ENCODE peak calls at places on chromosomes 13 and 19, in seven cellular contexts. H, L, P, A, R, N and W are unnamed samples.

GRCh38 chr19:38662508-38663155 is 15.2 kb downstream of the ACTN4 start:
- DNase-seq in H (no peak), L (no peak), P (no peak), A (no peak), R (no peak), N (no peak), W (no peak)

GRCh38 chr13:49954674-49955455 is 18.7 kb upstream of the SPRYD7 start:
- DNase-seq in H (peak), L (peak), P (no peak), A (no peak), R (no peak), N (peak), W (no peak)

GRCh38 chr19:41753159-41753558 is 2.2 kb upstream of the CEACAM6 start:
- DNase-seq in H (no peak), L (no peak), P (peak), A (peak), R (peak), N (peak), W (peak)

GRCh38 chr19:11657307-11657706 is 60.0 kb downstream of the ZNF627 start:
- DNase-seq in H (no peak), L (no peak), P (no peak), A (peak), R (no peak), N (no peak), W (no peak)

GRCh38 chr19:18385675-18386542 is at the start of gene GDF15:
- DNase-seq in H (peak), L (peak), P (no peak), A (peak), R (peak), N (peak), W (peak)

GRCh38 chr19:44623080-44623479 is 9.7 kb downstream of the IGSF23 start:
- DNase-seq in H (peak), L (peak), P (no peak), A (peak), R (no peak), N (no peak), W (no peak)

GRCh38 chr19:1066748-1067340 is at the start of gene ARHGAP45:
- DNase-seq in H (no peak), L (no peak), P (no peak), A (peak), R (peak), N (peak), W (no peak)

GRCh38 chr19:40356681-40357595 is 8.4 kb downstream of the PLD3 start:
- DNase-seq in H (no peak), L (peak), P (no peak), A (peak), R (no peak), N (no peak), W (no peak)

GRCh38 chr19:10009269-10009665 is 1.0 kb downstream of the COL5A3 start:
- DNase-seq in H (peak), L (peak), P (peak), A (peak), R (peak), N (no peak), W (peak)

GRCh38 chr19:658916-659839 is 3.8 kb downstream of the RNF126 start:
- DNase-seq in H (no peak), L (no peak), P (no peak), A (no peak), R (no peak), N (peak), W (no peak)

GRCh38 chr19:42764836-42765235 is 642 bp downstream of the PSG8 start:
- DNase-seq in H (no peak), L (no peak), P (no peak), A (no peak), R (no peak), N (no peak), W (no peak)

GRCh38 chr13:28031220-28031903 is 42.9 kb upstream of the URAD start:
- DNase-seq in H (no peak), L (no peak), P (no peak), A (no peak), R (no peak), N (no peak), W (no peak)

GRCh38 chr13:93244918-93245280 is 18.3 kb downstream of the GPC6 start:
- DNase-seq in H (peak), L (peak), P (no peak), A (no peak), R (no peak), N (no peak), W (no peak)

GRCh38 chr13:25847635-25848616 is 203.9 kb downstream of the SHISA2 start:
- DNase-seq in H (no peak), L (no peak), P (no peak), A (no peak), R (no peak), N (no peak), W (no peak)

GRCh38 chr19:49064768-49065611 is at the start of gene NTF4:
- DNase-seq in H (peak), L (no peak), P (peak), A (peak), R (peak), N (peak), W (peak)

GRCh38 chr13:30593001-30593400 is 24.7 kb upstream of the USPL1 start:
- DNase-seq in H (no peak), L (no peak), P (no peak), A (no peak), R (no peak), N (no peak), W (no peak)

GRCh38 chr19:16309653-16310052 is 15.0 kb upstream of the KLF2 start:
- DNase-seq in H (no peak), L (no peak), P (no peak), A (no peak), R (no peak), N (no peak), W (no peak)

GRCh38 chr13:21608961-21609360 is 5.0 kb upstream of the MICU2 start:
- DNase-seq in H (no peak), L (no peak), P (no peak), A (no peak), R (no peak), N (no peak), W (no peak)

GRCh38 chr13:23833733-23834611 is 55.2 kb downstream of the MIPEP start:
- DNase-seq in H (no peak), L (no peak), P (no peak), A (peak), R (no peak), N (no peak), W (no peak)

GRCh38 chr13:98977568-98978270 is at the start of gene DOCK9:
- DNase-seq in H (peak), L (peak), P (peak), A (peak), R (peak), N (peak), W (peak)

GRCh38 chr19:16273005-16273404 is 51.6 kb upstream of the KLF2 start:
- DNase-seq in H (no peak), L (no peak), P (no peak), A (no peak), R (no peak), N (no peak), W (no peak)

GRCh38 chr19:29645911-29646310 is 19.4 kb upstream of the PLEKHF1 start:
- DNase-seq in H (no peak), L (peak), P (no peak), A (no peak), R (no peak), N (no peak), W (no peak)

GRCh38 chr13:100148422-100148821 is 59.5 kb downstream of the PCCA start:
- DNase-seq in H (no peak), L (no peak), P (no peak), A (peak), R (no peak), N (no peak), W (no peak)

GRCh38 chr13:77714119-77714755 is 16.8 kb downstream of the SLAIN1 start:
- DNase-seq in H (no peak), L (no peak), P (no peak), A (no peak), R (no peak), N (no peak), W (no peak)

GRCh38 chr19:36054733-36055686 is at the start of gene WDR62:
- DNase-seq in H (peak), L (no peak), P (peak), A (peak), R (peak), N (peak), W (peak)

GRCh38 chr19:47408156-47408938 is 11.0 kb downstream of the MEIS3 start:
- DNase-seq in H (no peak), L (no peak), P (no peak), A (no peak), R (no peak), N (no peak), W (no peak)

GRCh38 chr19:38682195-38682867 is 34.9 kb downstream of the ACTN4 start:
- DNase-seq in H (no peak), L (no peak), P (no peak), A (no peak), R (no peak), N (no peak), W (no peak)

GRCh38 chr13:19596960-19597361 is 35.6 kb upstream of the TPTE2 start:
- DNase-seq in H (peak), L (peak), P (no peak), A (no peak), R (no peak), N (no peak), W (no peak)

GRCh38 chr19:1470864-1471513 is 8.0 kb downstream of the C19orf25 start:
- DNase-seq in H (no peak), L (no peak), P (peak), A (peak), R (peak), N (peak), W (peak)

GRCh38 chr19:34399886-34400285 is 4.3 kb upstream of the PDCD2L start:
- DNase-seq in H (no peak), L (no peak), P (no peak), A (no peak), R (no peak), N (no peak), W (no peak)

GRCh38 chr13:23639672-23640275 is 69.6 kb downstream of the TNFRSF19 start:
- DNase-seq in H (no peak), L (no peak), P (no peak), A (no peak), R (no peak), N (no peak), W (no peak)

GRCh38 chr19:34962281-34962944 is 1.6 kb downstream of the ZNF792 start:
- DNase-seq in H (peak), L (peak), P (no peak), A (peak), R (no peak), N (no peak), W (no peak)

GRCh38 chr13:28145049-28145448 is 6.7 kb downstream of the PAN3 start:
- DNase-seq in H (no peak), L (no peak), P (no peak), A (no peak), R (no peak), N (no peak), W (no peak)

GRCh38 chr19:32526895-32527294 is 54.1 kb upstream of the PDCD5 start:
- DNase-seq in H (no peak), L (no peak), P (no peak), A (no peak), R (no peak), N (no peak), W (no peak)

GRCh38 chr19:32532233-32532632 is 48.8 kb upstream of the PDCD5 start:
- DNase-seq in H (no peak), L (no peak), P (no peak), A (no peak), R (no peak), N (no peak), W (no peak)

DNA sequence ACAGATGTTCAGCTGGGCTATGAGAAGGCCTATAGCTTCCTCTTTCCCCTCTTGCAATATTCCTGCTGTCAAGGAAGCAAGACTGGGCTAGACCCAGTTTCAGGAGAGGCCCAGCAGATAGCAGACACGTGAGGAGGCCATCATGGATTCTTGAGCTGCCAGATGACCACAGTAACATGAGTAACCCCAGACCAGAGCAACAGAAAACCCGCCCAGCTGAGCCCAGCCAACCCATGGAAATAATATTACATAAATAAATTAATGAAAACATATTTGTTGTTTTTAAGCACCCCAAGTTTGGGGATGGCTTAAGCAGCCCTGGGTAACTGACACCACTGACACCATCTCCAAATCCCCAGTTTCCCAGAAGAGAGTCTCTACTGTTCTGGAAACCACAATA is 50.2 kb upstream of the PDCD5 start:
- DNase-seq in H (no peak), L (no peak), P (no peak), A (no peak), R (no peak), N (no peak), W (no peak)
- H4K8ac ChIP-seq in H (no peak), L (no peak), P (no peak), A (no peak), R (no peak), N (no peak), W (no peak)

DNA sequence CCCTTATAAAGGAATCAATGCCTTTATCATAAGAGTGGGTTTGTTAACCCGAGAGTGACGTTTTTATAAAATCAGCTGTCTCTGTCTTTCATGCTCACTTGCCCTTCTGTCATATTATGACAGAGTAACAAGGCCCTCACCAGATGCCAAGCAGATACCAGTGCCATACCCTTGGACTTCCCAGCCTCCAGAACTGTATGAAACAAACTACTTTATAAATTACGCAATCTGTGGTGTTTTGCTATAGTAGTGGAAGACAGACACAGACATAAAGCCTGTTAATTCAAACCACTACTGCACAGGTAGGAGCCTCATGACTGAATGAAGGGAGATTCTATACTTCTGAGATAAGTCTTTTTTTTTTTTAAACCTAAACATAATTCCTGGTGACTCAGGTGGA is 4.6 kb downstream of the VN1R1 start:
- DNase-seq in H (no peak), L (no peak), P (no peak), A (no peak), R (no peak), N (no peak), W (no peak)
- H4K8ac ChIP-seq in H (no peak), L (no peak), P (no peak), A (no peak), R (no peak), N (no peak), W (no peak)

GRCh38 chr19:31145909-31146453 is 203.3 kb downstream of the TSHZ3 start:
- DNase-seq in H (no peak), L (no peak), P (no peak), A (no peak), R (no peak), N (no peak), W (no peak)

GRCh38 chr19:31145021-31145420 is 204.2 kb downstream of the TSHZ3 start:
- DNase-seq in H (no peak), L (no peak), P (no peak), A (no peak), R (no peak), N (no peak), W (no peak)

GRCh38 chr19:31148671-31149070 is 200.6 kb downstream of the TSHZ3 start:
- DNase-seq in H (no peak), L (no peak), P (no peak), A (no peak), R (no peak), N (no peak), W (no peak)

GRCh38 chr19:31147234-31147633 is 202.0 kb downstream of the TSHZ3 start:
- DNase-seq in H (no peak), L (no peak), P (no peak), A (no peak), R (no peak), N (no peak), W (no peak)

DNA sequence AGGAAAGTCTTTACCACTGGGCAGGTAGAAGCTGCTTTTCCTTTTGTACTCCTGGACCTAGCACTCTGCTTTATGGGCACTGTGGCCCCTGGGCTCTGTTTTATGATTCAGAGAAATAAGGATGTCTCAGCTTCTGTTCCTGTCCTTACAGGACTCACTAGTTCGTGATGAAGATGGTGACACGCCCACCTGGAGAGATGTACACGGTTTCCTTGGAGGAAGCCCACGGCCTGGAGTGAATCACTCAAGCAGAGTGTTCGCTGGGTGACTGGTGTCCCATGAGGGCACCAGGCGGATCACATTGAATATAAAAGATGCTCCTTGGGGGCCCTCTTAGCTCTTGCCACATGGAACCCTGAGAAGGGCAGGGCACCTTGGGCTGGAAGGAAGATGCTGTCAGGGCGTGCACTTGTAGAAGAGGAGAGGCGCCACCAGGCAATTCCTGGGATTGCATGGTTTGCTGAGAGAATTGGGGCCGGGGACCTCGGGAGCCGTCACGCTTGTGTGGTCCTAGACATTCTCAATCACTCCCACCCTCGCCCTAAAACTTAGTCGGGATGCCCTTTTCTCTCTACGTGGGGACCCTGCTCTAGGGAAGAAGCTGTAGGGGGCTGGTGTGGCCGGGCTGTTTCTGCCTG is 202.6 kb downstream of the TSHZ3 start:
- DNase-seq in H (no peak), L (no peak), P (no peak), A (no peak), R (no peak), N (no peak), W (no peak)
- H4K8ac ChIP-seq in H (no peak), L (no peak), P (no peak), A (no peak), R (no peak), N (no peak), W (no peak)

DNA sequence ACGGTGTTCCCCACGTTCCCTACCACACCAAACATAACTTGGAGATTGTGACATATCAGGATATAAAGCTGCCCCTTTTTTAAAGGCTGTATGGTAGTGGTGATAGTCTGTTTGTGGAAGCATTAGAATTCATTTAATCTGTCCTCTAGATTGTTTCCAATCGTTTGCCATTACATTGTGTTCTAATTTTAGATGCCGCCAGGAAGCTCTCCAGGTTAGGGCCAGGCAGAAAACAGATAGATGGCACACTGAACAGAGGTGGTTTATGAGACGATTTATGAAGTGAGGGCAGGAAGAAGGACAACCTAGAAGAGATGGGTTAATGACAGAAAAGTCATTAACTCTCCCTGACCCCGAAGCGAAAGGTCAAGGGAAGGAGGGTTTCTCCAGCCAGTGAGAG is 30.0 kb downstream of the ARHGEF7 start:
- DNase-seq in H (no peak), L (no peak), P (no peak), A (no peak), R (no peak), N (no peak), W (no peak)
- H4K8ac ChIP-seq in H (no peak), L (no peak), P (no peak), A (no peak), R (no peak), N (no peak), W (no peak)

GRCh38 chr13:34578471-34578870 is 363.6 kb upstream of the NBEA start:
- DNase-seq in H (no peak), L (no peak), P (no peak), A (no peak), R (no peak), N (no peak), W (no peak)

GRCh38 chr13:34571716-34572115 is 370.4 kb upstream of the NBEA start:
- DNase-seq in H (no peak), L (no peak), P (no peak), A (no peak), R (no peak), N (no peak), W (no peak)

GRCh38 chr13:34578917-34579316 is 363.2 kb upstream of the NBEA start:
- DNase-seq in H (no peak), L (no peak), P (no peak), A (no peak), R (no peak), N (no peak), W (no peak)

DNA sequence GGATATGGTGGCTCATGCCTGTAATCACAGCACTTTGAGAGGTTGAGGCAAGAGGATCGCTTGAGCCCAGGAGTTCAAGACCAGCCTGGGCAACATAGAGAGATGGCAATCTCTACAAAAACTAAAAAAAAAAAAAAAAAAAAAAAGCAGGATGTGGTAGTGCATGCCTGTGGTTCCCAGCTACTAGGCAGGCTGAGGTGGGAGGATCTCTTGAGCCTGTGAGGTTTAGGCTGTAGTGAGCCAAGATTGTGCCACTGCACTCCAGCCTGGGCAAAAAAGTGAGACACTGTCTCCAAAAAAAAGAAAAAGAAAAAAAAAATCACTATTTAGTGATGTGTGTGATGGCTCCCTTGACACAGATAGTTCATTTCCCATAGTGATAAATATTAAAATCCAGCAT is 365.0 kb upstream of the NBEA start:
- DNase-seq in H (peak), L (no peak), P (no peak), A (no peak), R (no peak), N (no peak), W (no peak)
- H4K8ac ChIP-seq in H (no peak), L (no peak), P (no peak), A (no peak), R (no peak), N (no peak), W (no peak)

GRCh38 chr13:106153876-106154275 is 381.6 kb downstream of the EFNB2 start:
- DNase-seq in H (no peak), L (no peak), P (no peak), A (no peak), R (no peak), N (no peak), W (no peak)
- H4K8ac ChIP-seq in H (no peak), L (peak), P (no peak), A (no peak), R (no peak), N (no peak), W (no peak)

DNA sequence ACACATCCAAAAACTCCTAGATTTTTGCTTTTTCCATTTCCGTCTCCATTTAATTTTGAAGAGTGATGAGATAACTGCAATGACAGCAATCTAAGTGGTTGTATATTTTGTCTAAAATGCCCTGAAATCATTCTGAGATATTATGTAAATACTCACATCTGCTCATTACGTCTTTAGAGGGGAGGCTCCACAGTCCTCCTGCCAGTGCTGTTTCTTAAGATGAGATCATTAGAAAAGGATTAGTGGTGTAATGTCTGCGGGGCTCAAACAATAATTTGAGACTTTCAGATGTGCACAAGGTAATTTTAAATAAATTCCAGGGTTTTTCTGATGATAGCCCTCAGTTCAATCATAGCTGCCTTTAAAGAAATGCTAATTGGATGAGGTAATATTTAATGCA is 438.0 kb downstream of the FOXO1 start:
- DNase-seq in H (peak), L (no peak), P (no peak), A (no peak), R (no peak), N (no peak), W (no peak)
- H4K8ac ChIP-seq in H (no peak), L (no peak), P (no peak), A (no peak), R (no peak), N (no peak), W (no peak)